ENCODE peak calls at places on chromosomes 4 and X, in six cellular contexts. X, H, Y, C, F and N are unnamed samples.

GRCh38 chr4:1365271-1366178 is 18.5 kb downstream of the UVSSA start:
- DNase-seq in X (no peak), H (no peak), Y (peak; percentile 91), C (no peak), F (peak; percentile 79), N (no peak)

GRCh38 chr4:154503598-154503997 is 12.0 kb upstream of the DCHS2 start:
- DNase-seq in X (peak; percentile 17), H (peak; percentile 51), Y (no peak), C (peak; percentile 8), F (no peak), N (peak; percentile 64)

GRCh38 chr4:20065952-20066351 is 185.8 kb upstream of the SLIT2 start:
- DNase-seq in X (no peak), H (no peak), Y (no peak), C (no peak), F (no peak), N (no peak)

GRCh38 chrX:101656817-101657216 is 2.8 kb downstream of the ARMCX2 start:
- DNase-seq in X (no peak), H (no peak), Y (no peak), C (no peak), F (no peak), N (no peak)

GRCh38 chr4:182698212-182698611 is 219.0 kb downstream of the DCTD start:
- DNase-seq in X (no peak), H (no peak), Y (no peak), C (peak; percentile 12), F (no peak), N (no peak)

GRCh38 chr4:1759170-1759817 is 33.8 kb upstream of the FGFR3 start:
- DNase-seq in X (no peak), H (peak; percentile 55), Y (no peak), C (no peak), F (no peak), N (no peak)

GRCh38 chr4:74900862-74901261 is 32.1 kb upstream of the PARM1 start:
- DNase-seq in X (no peak), H (no peak), Y (no peak), C (no peak), F (no peak), N (no peak)

GRCh38 chrX:103919336-103919682 is 43.1 kb upstream of the TMSB15B start:
- DNase-seq in X (peak; percentile 42), H (no peak), Y (no peak), C (peak; percentile 44), F (no peak), N (peak; percentile 40)

GRCh38 chr4:16865897-16866283 is 32.6 kb downstream of the LDB2 start:
- DNase-seq in X (no peak), H (no peak), Y (no peak), C (no peak), F (no peak), N (no peak)

GRCh38 chr4:2923141-2923551 is 40.1 kb downstream of the NOP14 start:
- DNase-seq in X (no peak), H (no peak), Y (peak; percentile 66), C (peak; percentile 51), F (no peak), N (peak; percentile 63)

GRCh38 chr4:10096201-10096975 is 20.2 kb downstream of the WDR1 start:
- DNase-seq in X (peak; percentile 96), H (no peak), Y (no peak), C (peak; percentile 95), F (peak; percentile 70), N (peak; percentile 99)

GRCh38 chr4:94304365-94304971 is 38.2 kb downstream of the HPGDS start:
- DNase-seq in X (peak; percentile 47), H (peak; percentile 31), Y (no peak), C (no peak), F (no peak), N (peak; percentile 46)

GRCh38 chrX:147948531-147948930 is 32.6 kb upstream of the FMR1NB start:
- DNase-seq in X (no peak), H (no peak), Y (no peak), C (no peak), F (no peak), N (no peak)

GRCh38 chrX:107678957-107679740 is 50.8 kb downstream of the PRPS1 start:
- DNase-seq in X (peak; percentile 91), H (no peak), Y (peak; percentile 76), C (peak; percentile 35), F (peak; percentile 82), N (peak; percentile 69)

GRCh38 chr4:133565379-133565778 is 416.3 kb downstream of the PCDH10 start:
- DNase-seq in X (peak; percentile 95), H (no peak), Y (no peak), C (peak; percentile 81), F (no peak), N (peak; percentile 3)

GRCh38 chrX:54495814-54496516 is at the start of gene FGD1:
- DNase-seq in X (peak; percentile 56), H (peak; percentile 85), Y (peak; percentile 79), C (peak; percentile 30), F (peak; percentile 64), N (peak; percentile 28)

GRCh38 chr4:60313616-60314015 is 886.5 kb upstream of the ADGRL3 start:
- DNase-seq in X (peak; percentile 74), H (no peak), Y (no peak), C (peak; percentile 5), F (no peak), N (no peak)

GRCh38 chr4:74805601-74806000 is 11.3 kb upstream of the BTC start:
- DNase-seq in X (peak; percentile 57), H (no peak), Y (no peak), C (peak; percentile 53), F (no peak), N (peak; percentile 87)

GRCh38 chr4:76691767-76692689 is 205.9 kb downstream of the SOWAHB start:
- DNase-seq in X (peak; percentile 15), H (no peak), Y (no peak), C (no peak), F (no peak), N (no peak)

GRCh38 chr4:76690091-76690905 is 207.6 kb downstream of the SOWAHB start:
- DNase-seq in X (peak; percentile 26), H (no peak), Y (no peak), C (no peak), F (no peak), N (peak; percentile 25)

GRCh38 chr4:76689079-76689817 is 208.7 kb downstream of the SOWAHB start:
- DNase-seq in X (no peak), H (peak; percentile 91), Y (peak; percentile 75), C (no peak), F (peak; percentile 62), N (peak; percentile 57)

GRCh38 chr4:76692761-76693160 is 205.2 kb downstream of the SOWAHB start:
- DNase-seq in X (no peak), H (no peak), Y (no peak), C (no peak), F (no peak), N (no peak)

DNA sequence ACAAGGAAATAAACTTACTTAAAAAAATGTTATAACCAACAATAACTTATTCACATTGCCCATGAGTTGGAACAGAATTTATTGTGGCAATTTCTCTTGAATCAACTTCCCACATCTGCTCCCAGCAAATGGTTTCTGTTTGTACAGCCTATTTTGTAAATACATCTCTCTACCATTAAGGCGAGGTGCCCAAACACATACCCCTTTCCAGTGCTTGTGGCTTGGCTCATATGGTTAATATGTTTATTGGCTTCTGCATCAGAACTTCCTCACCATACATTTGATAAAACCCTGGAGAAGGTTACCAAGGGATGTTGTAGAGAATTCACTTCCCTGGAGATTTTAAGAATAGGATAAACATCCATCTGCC is 207.1 kb downstream of the SOWAHB start:
- DNase-seq in X (peak; percentile 57), H (no peak), Y (no peak), C (no peak), F (no peak), N (no peak)
- H3K4me3 ChIP-seq in X (peak overlapping the region; percentile 74), H (peak overlapping the region; percentile 92), Y (peak overlapping the region; percentile 61), C (no peak overlapping the region), F (no peak overlapping the region), N (no peak overlapping the region)

DNA sequence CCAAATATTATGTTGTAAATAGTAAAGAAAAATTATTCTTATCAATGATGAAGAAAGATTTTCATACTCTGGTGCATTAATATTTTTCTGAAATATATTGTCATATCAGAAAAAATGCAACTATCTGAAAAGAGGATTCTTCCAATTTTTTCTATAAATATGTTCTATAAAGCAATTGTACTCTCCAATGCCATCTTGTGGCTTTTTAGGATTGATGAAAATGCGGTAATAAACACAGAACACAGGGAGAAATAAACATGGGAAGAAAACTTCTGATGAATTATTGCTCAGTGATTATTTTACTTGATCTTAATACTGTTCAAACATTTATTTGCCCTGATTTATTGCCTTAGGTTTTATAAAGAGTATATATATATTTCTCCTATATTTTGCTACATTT is 215.4 kb downstream of the IL1RAPL1 start:
- DNase-seq in X (peak; percentile 20), H (no peak), Y (no peak), C (no peak), F (no peak), N (no peak)
- TF ChIP-seq CTCF in X (peak; percentile 29), H (no peak), Y (no peak), C (no peak), F (no peak), N (no peak)

GRCh38 chrX:140180585-140180984 is 215.3 kb upstream of the CXorf66 start:
- DNase-seq in X (peak; percentile 14), H (no peak), Y (no peak), C (peak; percentile 95), F (no peak), N (peak; percentile 91)
- H3K27me3 ChIP-seq in X (no peaks in the 10 kb centered on the region), H (no peaks in the 10 kb centered on the region), Y (no peaks in the 10 kb centered on the region), C (no peaks in the 10 kb centered on the region), F (no peaks in the 10 kb centered on the region), N (no peaks in the 10 kb centered on the region)

GRCh38 chrX:149161438-149162088 is 343.5 kb downstream of the IDS start:
- DNase-seq in X (no peak), H (no peak), Y (no peak), C (no peak), F (no peak), N (no peak)
- H3K4me3 ChIP-seq in X (no peak overlapping the region), H (no peak overlapping the region), Y (no peak overlapping the region), C (no peak overlapping the region), F (no peak overlapping the region), N (no peak overlapping the region)

GRCh38 chr4:76108467-76109181 is 34.1 kb downstream of the ART3 start:
- DNase-seq in X (peak; percentile 13), H (peak; percentile 6), Y (no peak), C (peak; percentile 6), F (no peak), N (peak; percentile 75)
- TF ChIP-seq CTCF in X (no peak), H (peak; percentile 39), Y (no peak), C (no peak), F (no peak), N (no peak)